ENCODE peak calls at places on chromosomes 5 and 9, in ten cellular contexts. Z, A, O, B, Y, K, S, T, V and W are unnamed samples.
A peak's percentile ranks its signal among the peaks of the same experiment; 100 is the strongest.

GRCh38 chr9:91407580-91408275 is 15.9 kb downstream of the NFIL3 start:
- DNase-seq in O (no peak), S (no peak), K (no peak), Y (no peak), T (no peak), B (no peak), A (no peak), V (no peak), Z (no peak), W (no peak)

GRCh38 chr5:32708949-32709348 is 2.2 kb upstream of the NPR3 start:
- DNase-seq in O (peak; percentile 43), A (no peak), B (no peak), K (peak; percentile 56), Z (no peak), T (no peak), V (no peak), S (peak; percentile 47), Y (no peak), W (no peak)

GRCh38 chr5:173208296-173208695 is 26.7 kb downstream of the NKX2-5 start:
- DNase-seq in K (no peak), T (no peak), Z (no peak), O (no peak), V (no peak), Y (no peak), A (no peak), S (no peak), B (no peak), W (no peak)

GRCh38 chr9:129591916-129592315 is 29.0 kb downstream of the C9orf50 start:
- DNase-seq in V (no peak), Z (no peak), A (no peak), B (no peak), O (no peak), S (no peak), Y (no peak), K (no peak), T (no peak), W (no peak)

GRCh38 chr5:154706416-154706815 is 48.8 kb upstream of the LARP1 start:
- DNase-seq in A (no peak), B (no peak), S (no peak), T (no peak), V (no peak), Y (no peak), O (no peak), K (no peak), Z (no peak), W (no peak)

GRCh38 chr9:125558453-125559084 is 148.4 kb downstream of the MAPKAP1 start:
- DNase-seq in V (peak; percentile 46), S (peak; percentile 86), B (no peak), T (peak; percentile 69), Z (peak; percentile 59), K (peak; percentile 83), O (peak; percentile 61), A (peak; percentile 56), Y (peak; percentile 26), W (no peak)

GRCh38 chr9:123368023-123368422 is 12.0 kb downstream of the CRB2 start:
- DNase-seq in Y (no peak), K (no peak), A (no peak), Z (no peak), T (no peak), V (no peak), S (no peak), O (peak; percentile 73), B (no peak), W (no peak)

GRCh38 chr9:135402739-135403695 is 76.6 kb upstream of the PPP1R26 start:
- DNase-seq in S (no peak), K (no peak), Y (no peak), Z (no peak), T (peak; percentile 66), A (no peak), O (peak; percentile 54), V (no peak), B (no peak), W (no peak)

GRCh38 chr5:44390332-44390731 is 1.1 kb upstream of the FGF10 start:
- DNase-seq in T (no peak), O (no peak), K (no peak), B (no peak), Y (no peak), A (no peak), V (no peak), S (no peak), Z (peak; percentile 11), W (no peak)

GRCh38 chr5:75052461-75053285 is at the start of gene GCNT4:
- DNase-seq in K (peak; percentile 72), A (peak; percentile 16), Z (peak; percentile 58), B (no peak), T (peak; percentile 26), O (peak; percentile 75), V (peak; percentile 51), S (peak; percentile 79), Y (no peak), W (no peak)

GRCh38 chr9:94644543-94644942 is 5.2 kb upstream of the FBP1 start:
- DNase-seq in T (no peak), A (no peak), B (no peak), Y (no peak), O (no peak), K (no peak), S (no peak), V (no peak), Z (no peak), W (no peak)

GRCh38 chr5:33129309-33129708 is 311.5 kb upstream of the TARS1 start:
- DNase-seq in Y (no peak), O (no peak), K (no peak), A (no peak), V (no peak), S (no peak), T (no peak), Z (no peak), B (no peak), W (no peak)

GRCh38 chr5:172901788-172902496 is 57.3 kb upstream of the RPL26L1 start:
- DNase-seq in B (no peak), Z (no peak), S (no peak), V (peak; percentile 62), K (peak; percentile 76), T (no peak), A (no peak), O (no peak), Y (no peak), W (peak; percentile 55)

GRCh38 chr5:80607832-80608231 is 37.8 kb upstream of the ANKRD34B start:
- DNase-seq in A (no peak), V (no peak), Z (no peak), K (no peak), O (no peak), Y (no peak), S (no peak), B (no peak), T (no peak), W (no peak)

GRCh38 chr5:101424530-101425175 is 521.6 kb upstream of the ST8SIA4 start:
- DNase-seq in B (no peak), A (no peak), S (no peak), Z (no peak), V (no peak), Y (peak; percentile 68), O (no peak), K (no peak), T (no peak), W (no peak)

GRCh38 chr9:132183134-132183533 is 21.3 kb downstream of the NTNG2 start:
- DNase-seq in Z (no peak), O (no peak), T (no peak), Y (no peak), A (no peak), B (no peak), S (no peak), V (no peak), K (no peak), W (no peak)

GRCh38 chr9:132185164-132186009 is 23.5 kb downstream of the NTNG2 start:
- DNase-seq in A (no peak), B (no peak), K (no peak), S (peak; percentile 51), Y (no peak), V (no peak), T (no peak), Z (no peak), O (peak; percentile 81), W (no peak)

GRCh38 chr9:132183715-132184114 is 21.9 kb downstream of the NTNG2 start:
- DNase-seq in T (no peak), Z (no peak), B (no peak), O (no peak), K (no peak), A (no peak), Y (no peak), S (no peak), V (no peak), W (no peak)

GRCh38 chr9:132190966-132191365 is 29.1 kb downstream of the NTNG2 start:
- DNase-seq in B (no peak), Y (no peak), O (no peak), S (no peak), A (no peak), K (no peak), T (no peak), Z (no peak), V (no peak), W (no peak)

GRCh38 chr9:132187006-132187760 is 25.3 kb downstream of the NTNG2 start:
- DNase-seq in A (no peak), T (peak; percentile 47), Y (no peak), S (peak; percentile 52), Z (no peak), V (no peak), K (no peak), B (no peak), O (no peak), W (no peak)
- H3K27me3 ChIP-seq in A (peaks cover 72% of the 10 kb centered on the region), T (no peaks in the 10 kb centered on the region), Y (peaks cover 56% of the 10 kb centered on the region), S (no peaks in the 10 kb centered on the region), Z (no peaks in the 10 kb centered on the region), V (no peaks in the 10 kb centered on the region), K (peaks cover 18% of the 10 kb centered on the region), B (peaks cover 96% of the 10 kb centered on the region), O (peaks cover 32% of the 10 kb centered on the region), W (peaks cover 31% of the 10 kb centered on the region)

DNA sequence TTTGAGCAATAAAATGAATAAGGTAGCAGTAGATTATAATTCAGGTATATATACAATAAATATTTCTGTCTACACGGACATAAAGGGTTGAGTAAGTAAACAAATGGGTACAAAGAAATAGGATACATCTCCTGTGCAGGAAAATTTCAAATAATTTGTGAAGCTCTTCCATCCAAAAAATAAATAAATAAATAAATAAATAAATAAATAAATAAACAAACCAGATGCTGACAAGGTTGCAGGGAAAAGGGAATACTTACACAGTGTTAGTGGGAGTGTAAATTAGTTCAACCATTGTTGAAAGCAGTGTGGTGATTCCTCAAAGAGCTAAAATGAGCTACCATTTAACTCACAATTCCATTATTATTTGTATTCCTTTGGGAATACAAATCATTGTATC is 227.3 kb upstream of the CDH18 start:
- DNase-seq in S (no peak), O (no peak), A (no peak), Y (no peak), K (no peak), B (no peak), Z (no peak), T (no peak), V (no peak), W (no peak)
- H3K27me3 ChIP-seq in S (no peaks in the 10 kb centered on the region), O (no peaks in the 10 kb centered on the region), A (no peaks in the 10 kb centered on the region), Y (no peaks in the 10 kb centered on the region), K (no peaks in the 10 kb centered on the region), B (no peaks in the 10 kb centered on the region), Z (no peaks in the 10 kb centered on the region), T (no peaks in the 10 kb centered on the region), V (no peaks in the 10 kb centered on the region), W (no peaks in the 10 kb centered on the region)

GRCh38 chr5:174692381-174692780 is 32.0 kb upstream of the MSX2 start:
- DNase-seq in T (no peak), A (no peak), Y (no peak), S (peak; percentile 24), O (peak; percentile 30), B (no peak), Z (no peak), V (no peak), K (no peak), W (no peak)
- H3K27me3 ChIP-seq in T (peaks cover 5% of the 10 kb centered on the region), A (peaks cover 82% of the 10 kb centered on the region), Y (peaks cover 49% of the 10 kb centered on the region), S (peaks cover 44% of the 10 kb centered on the region), O (peaks cover 37% of the 10 kb centered on the region), B (peaks cover 94% of the 10 kb centered on the region), Z (peaks cover 12% of the 10 kb centered on the region), V (peaks cover 34% of the 10 kb centered on the region), K (peaks cover 55% of the 10 kb centered on the region), W (peaks cover 9% of the 10 kb centered on the region)

GRCh38 chr5:135476615-135477493 is 24.7 kb upstream of the TIFAB start:
- DNase-seq in Y (no peak), S (no peak), K (no peak), T (no peak), O (peak; percentile 57), B (no peak), Z (no peak), V (no peak), A (no peak), W (no peak)
- H3K27me3 ChIP-seq in Y (peaks cover 32% of the 10 kb centered on the region), S (peaks cover 100% of the 10 kb centered on the region), K (peaks cover 14% of the 10 kb centered on the region), T (peaks cover 8% of the 10 kb centered on the region), O (peaks cover 33% of the 10 kb centered on the region), B (peaks cover 53% of the 10 kb centered on the region), Z (no peaks in the 10 kb centered on the region), V (no peaks in the 10 kb centered on the region), A (peaks cover 15% of the 10 kb centered on the region), W (peaks cover 7% of the 10 kb centered on the region)